ENCODE peak calls at places on chromosomes 6 and 20, in seven cellular contexts. One of them, this sample, is unnamed.

GRCh38 chr6:165059032-165059431 is 250.4 kb downstream of the C6orf118 start:
- DNase-seq in lung: no peak
- DNase-seq in Peyer's patch: no peak
- DNase-seq in tibial nerve: no peak
- DNase-seq in prostate gland: no peak
- DNase-seq in H9: no peak
- DNase-seq in cardiac muscle cell: no peak
- DNase-seq in this sample: no peak

GRCh38 chr6:134223761-134224445 is 94.0 kb downstream of the SGK1 start:
- DNase-seq in lung: no peak
- DNase-seq in Peyer's patch: no peak
- DNase-seq in tibial nerve: no peak
- DNase-seq in prostate gland: no peak
- DNase-seq in H9: no peak
- DNase-seq in cardiac muscle cell: no peak
- DNase-seq in this sample: no peak

GRCh38 chr6:35468181-35468979 is at the start of gene RPL10A:
- DNase-seq in lung: peak; percentile 97
- DNase-seq in Peyer's patch: peak; percentile 94
- DNase-seq in tibial nerve: peak; percentile 88
- DNase-seq in prostate gland: peak; percentile 97
- DNase-seq in H9: peak; percentile 95
- DNase-seq in cardiac muscle cell: peak; percentile 97
- DNase-seq in this sample: peak; percentile 92

GRCh38 chr6:168161371-168161750 is 82.3 kb upstream of the FRMD1 start:
- DNase-seq in lung: no peak
- DNase-seq in Peyer's patch: no peak
- DNase-seq in tibial nerve: no peak
- DNase-seq in prostate gland: no peak
- DNase-seq in H9: peak; percentile 12
- DNase-seq in cardiac muscle cell: no peak
- DNase-seq in this sample: no peak

GRCh38 chr20:47038581-47039560 is 144.2 kb downstream of the EYA2 start:
- DNase-seq in lung: no peak
- DNase-seq in Peyer's patch: no peak
- DNase-seq in tibial nerve: peak; percentile 22
- DNase-seq in prostate gland: no peak
- DNase-seq in H9: no peak
- DNase-seq in cardiac muscle cell: no peak
- DNase-seq in this sample: no peak

GRCh38 chr6:41636803-41637178 is 1.5 kb upstream of the MDFI start:
- DNase-seq in lung: no peak
- DNase-seq in Peyer's patch: peak; percentile 81
- DNase-seq in tibial nerve: no peak
- DNase-seq in prostate gland: peak; percentile 73
- DNase-seq in H9: peak; percentile 80
- DNase-seq in cardiac muscle cell: no peak
- DNase-seq in this sample: no peak

GRCh38 chr20:5864428-5864827 is 85.9 kb downstream of the TRMT6 start:
- DNase-seq in lung: no peak
- DNase-seq in Peyer's patch: no peak
- DNase-seq in tibial nerve: no peak
- DNase-seq in prostate gland: no peak
- DNase-seq in H9: no peak
- DNase-seq in cardiac muscle cell: no peak
- DNase-seq in this sample: no peak

GRCh38 chr6:136524339-136524935 is 25.8 kb downstream of the MAP7 start:
- DNase-seq in lung: no peak
- DNase-seq in Peyer's patch: no peak
- DNase-seq in tibial nerve: no peak
- DNase-seq in prostate gland: no peak
- DNase-seq in H9: no peak
- DNase-seq in cardiac muscle cell: no peak
- DNase-seq in this sample: no peak

GRCh38 chr6:134714113-134714512 is 235.8 kb downstream of the ALDH8A1 start:
- DNase-seq in lung: no peak
- DNase-seq in Peyer's patch: no peak
- DNase-seq in tibial nerve: no peak
- DNase-seq in prostate gland: no peak
- DNase-seq in H9: no peak
- DNase-seq in cardiac muscle cell: no peak
- DNase-seq in this sample: no peak

GRCh38 chr6:51049983-51050877 is 231.6 kb downstream of the TFAP2B start:
- DNase-seq in lung: no peak
- DNase-seq in Peyer's patch: no peak
- DNase-seq in tibial nerve: no peak
- DNase-seq in prostate gland: no peak
- DNase-seq in H9: no peak
- DNase-seq in cardiac muscle cell: no peak
- DNase-seq in this sample: no peak

GRCh38 chr6:18076231-18076630 is 46.2 kb downstream of the NHLRC1 start:
- DNase-seq in lung: no peak
- DNase-seq in Peyer's patch: no peak
- DNase-seq in tibial nerve: no peak
- DNase-seq in prostate gland: no peak
- DNase-seq in H9: no peak
- DNase-seq in cardiac muscle cell: no peak
- DNase-seq in this sample: no peak

GRCh38 chr20:56608376-56608775 is 20.7 kb upstream of the TFAP2C start:
- DNase-seq in lung: no peak
- DNase-seq in Peyer's patch: no peak
- DNase-seq in tibial nerve: no peak
- DNase-seq in prostate gland: no peak
- DNase-seq in H9: no peak
- DNase-seq in cardiac muscle cell: no peak
- DNase-seq in this sample: no peak

GRCh38 chr6:113031591-113031990 is 684.5 kb downstream of the RFPL4B start:
- DNase-seq in lung: no peak
- DNase-seq in Peyer's patch: no peak
- DNase-seq in tibial nerve: no peak
- DNase-seq in prostate gland: no peak
- DNase-seq in H9: no peak
- DNase-seq in cardiac muscle cell: peak; percentile 14
- DNase-seq in this sample: no peak

GRCh38 chr20:4513720-4514119 is 208.0 kb upstream of the PRND start:
- DNase-seq in lung: no peak
- DNase-seq in Peyer's patch: no peak
- DNase-seq in tibial nerve: no peak
- DNase-seq in prostate gland: no peak
- DNase-seq in H9: no peak
- DNase-seq in cardiac muscle cell: no peak
- DNase-seq in this sample: no peak

GRCh38 chr6:156662025-156662445 is 115.1 kb upstream of the ARID1B start:
- DNase-seq in lung: no peak
- DNase-seq in Peyer's patch: peak; percentile 56
- DNase-seq in tibial nerve: no peak
- DNase-seq in prostate gland: no peak
- DNase-seq in H9: peak; percentile 91
- DNase-seq in cardiac muscle cell: no peak
- DNase-seq in this sample: no peak

GRCh38 chr20:56400001-56400640 is 7.7 kb downstream of the CSTF1 start:
- DNase-seq in lung: peak; percentile 52
- DNase-seq in Peyer's patch: no peak
- DNase-seq in tibial nerve: no peak
- DNase-seq in prostate gland: peak; percentile 41
- DNase-seq in H9: no peak
- DNase-seq in cardiac muscle cell: peak; percentile 74
- DNase-seq in this sample: no peak

GRCh38 chr6:37679539-37680476 is 17.9 kb downstream of the MDGA1 start:
- DNase-seq in lung: no peak
- DNase-seq in Peyer's patch: no peak
- DNase-seq in tibial nerve: no peak
- DNase-seq in prostate gland: no peak
- DNase-seq in H9: no peak
- DNase-seq in cardiac muscle cell: no peak
- DNase-seq in this sample: no peak

GRCh38 chr6:54515713-54516112 is 207.5 kb downstream of the TINAG start:
- DNase-seq in lung: no peak
- DNase-seq in Peyer's patch: no peak
- DNase-seq in tibial nerve: no peak
- DNase-seq in prostate gland: no peak
- DNase-seq in H9: no peak
- DNase-seq in cardiac muscle cell: no peak
- DNase-seq in this sample: no peak

GRCh38 chr6:102798631-102799030 is 1405.1 kb downstream of the GRIK2 start:
- DNase-seq in lung: no peak
- DNase-seq in Peyer's patch: no peak
- DNase-seq in tibial nerve: no peak
- DNase-seq in prostate gland: no peak
- DNase-seq in H9: peak; percentile 77
- DNase-seq in cardiac muscle cell: peak; percentile 52
- DNase-seq in this sample: no peak

GRCh38 chr6:53894086-53894485 is 99.3 kb downstream of the LRRC1 start:
- DNase-seq in lung: no peak
- DNase-seq in Peyer's patch: no peak
- DNase-seq in tibial nerve: no peak
- DNase-seq in prostate gland: no peak
- DNase-seq in H9: no peak
- DNase-seq in cardiac muscle cell: no peak
- DNase-seq in this sample: no peak

GRCh38 chr20:35091808-35092523 is 641 bp downstream of the TRPC4AP start:
- DNase-seq in lung: no peak
- DNase-seq in Peyer's patch: no peak
- DNase-seq in tibial nerve: no peak
- DNase-seq in prostate gland: no peak
- DNase-seq in H9: no peak
- DNase-seq in cardiac muscle cell: peak; percentile 18
- DNase-seq in this sample: peak; percentile 81

GRCh38 chr20:59822291-59823029 is 111.0 kb downstream of the SYCP2 start:
- DNase-seq in lung: no peak
- DNase-seq in Peyer's patch: no peak
- DNase-seq in tibial nerve: no peak
- DNase-seq in prostate gland: no peak
- DNase-seq in H9: peak; percentile 34
- DNase-seq in cardiac muscle cell: no peak
- DNase-seq in this sample: no peak

GRCh38 chr6:155152211-155153076 is 111.4 kb upstream of the CLDN20 start:
- DNase-seq in lung: no peak
- DNase-seq in Peyer's patch: no peak
- DNase-seq in tibial nerve: no peak
- DNase-seq in prostate gland: no peak
- DNase-seq in H9: peak; percentile 87
- DNase-seq in cardiac muscle cell: no peak
- DNase-seq in this sample: no peak
- TF ChIP-seq CTCF in lung: no peak
- TF ChIP-seq CTCF in Peyer's patch: no peak
- TF ChIP-seq CTCF in tibial nerve: no peak
- TF ChIP-seq CTCF in prostate gland: no peak
- TF ChIP-seq CTCF in H9: peak; percentile 80
- TF ChIP-seq CTCF in cardiac muscle cell: peak; percentile 34
- TF ChIP-seq CTCF in this sample: no peak

DNA sequence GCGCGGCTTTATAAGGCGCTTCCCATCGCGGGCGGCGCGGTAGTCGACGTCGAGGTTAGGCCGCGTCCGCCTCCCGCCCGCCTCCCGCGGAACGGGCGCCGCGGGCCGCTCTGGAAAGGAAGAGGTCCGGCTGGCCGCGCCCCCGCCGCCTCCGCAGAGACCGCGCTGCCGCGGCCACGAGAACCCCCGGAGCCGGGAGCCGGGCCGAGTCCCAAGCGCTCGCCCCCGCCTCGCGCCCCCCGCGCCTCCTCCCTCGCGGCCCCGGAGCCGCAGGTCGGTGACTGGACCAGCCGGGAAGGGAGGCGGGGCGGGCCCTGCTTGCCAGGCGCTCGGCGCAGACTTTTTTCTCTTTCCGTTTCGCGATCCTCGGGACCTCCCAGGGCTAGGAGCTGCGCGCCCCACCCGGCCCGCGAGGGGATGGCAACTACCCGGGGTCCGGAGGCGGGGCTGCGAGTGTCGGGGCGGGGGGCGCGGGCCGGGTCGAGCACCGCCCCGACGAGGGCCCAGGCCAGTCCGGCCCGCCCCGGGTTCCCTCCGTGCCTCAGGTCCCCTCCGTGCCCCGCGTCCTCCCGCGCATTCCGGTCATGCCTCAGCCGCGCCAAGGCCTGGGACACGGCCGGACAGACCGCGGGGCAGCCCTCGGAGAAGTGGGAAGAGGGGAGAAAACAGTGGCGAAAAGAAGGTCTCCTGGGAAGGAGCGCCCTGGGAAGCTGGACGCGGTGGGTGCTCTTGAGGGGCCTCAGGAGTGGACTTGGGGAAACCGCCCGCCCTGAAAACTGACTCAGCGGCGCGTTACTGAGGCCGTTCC is 421 bp upstream of the PXDC1 start:
- DNase-seq in lung: peak; percentile 88
- DNase-seq in Peyer's patch: peak; percentile 86
- DNase-seq in tibial nerve: peak; percentile 79
- DNase-seq in prostate gland: peak; percentile 80
- DNase-seq in H9: peak; percentile 78
- DNase-seq in cardiac muscle cell: peak; percentile 92
- DNase-seq in this sample: peak; percentile 90
- H3K27ac ChIP-seq in lung: peak overlapping the region; percentile 97
- H3K27ac ChIP-seq in Peyer's patch: peak overlapping the region; percentile 90
- H3K27ac ChIP-seq in tibial nerve: peak overlapping the region; percentile 94
- H3K27ac ChIP-seq in prostate gland: peak overlapping the region; percentile 97
- H3K27ac ChIP-seq in H9: no peak overlapping the region
- H3K27ac ChIP-seq in cardiac muscle cell: peak overlapping the region; percentile 63
- H3K27ac ChIP-seq in this sample: peak overlapping the region; percentile 99

DNA sequence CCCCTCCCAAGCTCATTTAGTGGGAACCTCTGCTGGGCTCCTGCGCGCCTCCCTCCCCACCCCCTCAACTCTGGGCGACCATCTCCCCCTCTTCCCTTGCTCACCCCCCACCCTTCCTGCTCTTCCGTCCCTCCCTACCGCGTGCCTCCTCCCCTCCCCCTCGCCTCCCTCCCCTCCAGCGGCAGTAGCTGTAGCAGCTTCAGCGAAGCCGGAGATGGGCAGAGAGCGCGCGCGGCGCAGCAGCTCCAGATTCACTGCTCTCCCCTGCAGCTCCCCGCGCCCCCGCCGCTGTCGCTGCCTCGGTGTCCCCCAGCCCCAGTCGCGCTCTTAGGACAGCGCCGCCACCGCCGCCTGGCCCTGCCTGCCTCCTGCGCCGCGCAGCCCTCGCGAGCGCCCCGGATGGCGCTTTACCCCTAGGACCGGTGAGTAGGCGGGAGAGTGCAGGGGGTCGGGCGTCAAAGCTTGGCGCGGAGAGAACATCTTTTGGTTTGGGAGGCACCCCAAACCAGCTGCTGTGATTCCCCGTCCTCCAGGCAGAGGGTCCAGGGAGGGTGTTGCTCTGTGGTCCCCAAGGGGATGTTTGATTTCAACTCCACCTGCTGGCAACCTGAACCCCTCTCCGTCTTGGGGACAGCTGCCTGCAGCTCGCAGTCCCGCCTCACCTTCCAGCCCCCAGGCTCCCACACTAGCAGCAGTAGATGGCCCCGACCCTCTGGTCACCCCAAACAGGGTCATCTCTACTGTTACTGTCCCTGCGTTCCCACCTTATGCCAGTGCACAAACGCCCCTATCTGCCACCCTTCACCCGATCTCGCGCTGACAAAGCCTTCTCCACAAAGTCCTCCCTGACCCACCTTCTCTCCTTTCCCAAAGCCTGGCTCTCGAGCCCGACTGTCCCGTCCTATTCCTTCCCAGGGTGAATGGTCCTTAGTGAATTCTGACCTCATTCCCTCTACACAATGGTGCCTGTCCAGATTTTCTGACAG is at the start of gene FUT9:
- DNase-seq in lung: no peak
- DNase-seq in Peyer's patch: no peak
- DNase-seq in tibial nerve: no peak
- DNase-seq in prostate gland: peak; percentile 5
- DNase-seq in H9: peak; percentile 86
- DNase-seq in cardiac muscle cell: peak; percentile 48
- DNase-seq in this sample: no peak
- TF ChIP-seq CTCF in lung: no peak
- TF ChIP-seq CTCF in Peyer's patch: no peak
- TF ChIP-seq CTCF in tibial nerve: no peak
- TF ChIP-seq CTCF in prostate gland: no peak
- TF ChIP-seq CTCF in H9: peak; percentile 46
- TF ChIP-seq CTCF in cardiac muscle cell: no peak
- TF ChIP-seq CTCF in this sample: no peak

GRCh38 chr20:49641683-49642649 is 71.7 kb downstream of the B4GALT5 start:
- DNase-seq in lung: no peak
- DNase-seq in Peyer's patch: no peak
- DNase-seq in tibial nerve: no peak
- DNase-seq in prostate gland: peak; percentile 53
- DNase-seq in H9: no peak
- DNase-seq in cardiac muscle cell: peak; percentile 36
- DNase-seq in this sample: no peak
- H3K27ac ChIP-seq in lung: no peak overlapping the region
- H3K27ac ChIP-seq in Peyer's patch: no peak overlapping the region
- H3K27ac ChIP-seq in tibial nerve: no peak overlapping the region
- H3K27ac ChIP-seq in prostate gland: peak overlapping the region; percentile 28
- H3K27ac ChIP-seq in H9: no peak overlapping the region
- H3K27ac ChIP-seq in cardiac muscle cell: peak overlapping the region; percentile 74
- H3K27ac ChIP-seq in this sample: no peak overlapping the region

This sample was measured in heart right ventricle.